ENCODE peak calls at places on chromosomes 7 and 10, in four cellular contexts. U, I, A and P are unnamed samples.
A peak's percentile ranks its signal among the peaks of the same experiment; 100 is the strongest.

GRCh38 chr10:42941245-42941644 is 135.6 kb upstream of the RET start:
- DNase-seq in U (peak; percentile 58), I (no peak), A (no peak), P (no peak)

GRCh38 chr7:80275192-80275605 is 140.6 kb downstream of the GNAI1 start:
- DNase-seq in U (no peak), I (no peak), A (no peak), P (no peak)

GRCh38 chr10:42428534-42428933 is 209.8 kb downstream of the ZNF33B start:
- DNase-seq in U (no peak), I (peak; percentile 38), A (peak; percentile 1), P (no peak)

GRCh38 chr7:79334841-79335240 is 118.6 kb downstream of the MAGI2 start:
- DNase-seq in U (no peak), I (no peak), A (no peak), P (no peak)

GRCh38 chr7:22156205-22156604 is 200.7 kb downstream of the RAPGEF5 start:
- DNase-seq in U (no peak), I (peak; percentile 61), A (no peak), P (no peak)

GRCh38 chr10:108439397-108439796 is 1274.9 kb upstream of the SORCS1 start:
- DNase-seq in U (no peak), I (no peak), A (no peak), P (no peak)

GRCh38 chr10:28179490-28180099 is 123.3 kb downstream of the MPP7 start:
- DNase-seq in U (no peak), I (peak; percentile 65), A (peak; percentile 46), P (no peak)

GRCh38 chr10:61159253-61159652 is 215.3 kb upstream of the RHOBTB1 start:
- DNase-seq in U (no peak), I (no peak), A (no peak), P (no peak)

GRCh38 chr10:1156921-1157614 is 100.9 kb downstream of the WDR37 start:
- DNase-seq in U (no peak), I (no peak), A (no peak), P (no peak)

GRCh38 chr10:70560511-70560931 is 42.0 kb downstream of the PRF1 start:
- DNase-seq in U (no peak), I (no peak), A (no peak), P (no peak)

GRCh38 chr7:142862401-142863400 is 7.8 kb downstream of the EPHB6 start:
- DNase-seq in U (no peak), I (no peak), A (no peak), P (no peak)

DNA sequence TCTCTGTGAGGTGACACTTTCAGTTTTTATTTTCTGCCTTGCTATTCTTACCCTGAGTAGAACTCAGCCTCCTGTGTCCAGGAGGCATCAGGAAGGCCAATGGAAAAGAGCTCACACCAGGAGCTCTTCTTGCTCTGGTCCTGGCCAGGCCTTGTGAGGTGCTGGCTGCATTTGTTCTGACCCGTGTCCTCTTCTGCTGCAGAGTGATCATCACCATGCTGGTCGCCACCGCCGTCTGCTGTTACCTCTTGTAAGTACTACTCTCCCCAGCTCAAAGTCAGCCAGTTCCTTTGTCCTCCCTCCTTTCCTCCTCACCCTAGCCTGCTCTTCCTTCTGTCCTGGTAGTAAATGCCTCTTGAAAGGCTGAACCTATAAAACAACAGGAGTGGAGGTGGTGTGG is 1.6 kb downstream of the ATP6V0E2 start:
- DNase-seq in U (no peak), I (peak; percentile 26), A (no peak), P (no peak)
- H3K27me3 ChIP-seq in U (no peaks in the 10 kb centered on the region), I (no peaks in the 10 kb centered on the region), A (no peaks in the 10 kb centered on the region), P (no peaks in the 10 kb centered on the region)

DNA sequence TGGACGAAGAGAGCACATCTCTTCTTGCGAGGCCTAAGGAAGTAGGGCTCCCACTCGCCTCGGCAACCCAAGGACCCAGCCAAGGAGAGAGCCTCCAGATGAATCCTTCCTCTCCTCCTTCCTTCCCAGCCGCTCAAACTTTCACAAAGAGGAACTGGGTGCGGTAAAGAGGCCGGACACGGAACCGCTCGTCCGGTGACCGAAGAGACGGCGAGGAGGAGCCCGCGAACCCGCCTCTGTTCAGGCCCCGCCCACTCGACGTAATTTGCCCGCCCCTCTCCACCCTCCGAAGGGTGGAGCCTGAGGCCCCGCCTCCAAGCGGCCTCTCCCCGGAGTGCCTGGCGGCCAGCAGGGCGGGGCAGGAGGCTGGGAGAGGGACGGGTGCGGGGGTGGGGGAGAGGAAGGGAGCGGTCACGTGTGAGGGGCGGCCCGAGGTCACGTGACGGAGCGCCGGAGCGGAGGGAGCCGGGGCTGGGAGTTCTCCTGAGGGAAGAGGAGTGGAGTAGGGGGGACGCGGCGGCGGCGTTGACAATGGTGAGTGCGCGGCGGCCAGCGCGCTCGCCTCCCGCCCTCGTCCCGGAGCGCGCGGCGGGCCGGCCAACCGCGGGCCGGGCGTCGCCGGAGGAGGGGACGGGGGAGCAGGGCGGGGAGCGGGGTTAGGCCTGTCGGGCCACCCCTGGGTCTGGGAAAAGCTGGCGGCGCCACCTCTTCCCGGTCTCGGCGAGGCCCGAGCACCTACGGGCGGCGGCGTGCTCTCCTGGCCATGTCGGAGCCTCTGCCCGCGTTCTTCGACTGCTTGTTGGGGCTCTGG is at the start of gene VPS26A:
- DNase-seq in U (peak; percentile 99), I (peak; percentile 99), A (peak; percentile 94), P (peak; percentile 99)
- TF ChIP-seq EP300 in U (no peak), I (peak; percentile 19), A (no peak), P (no peak)

DNA sequence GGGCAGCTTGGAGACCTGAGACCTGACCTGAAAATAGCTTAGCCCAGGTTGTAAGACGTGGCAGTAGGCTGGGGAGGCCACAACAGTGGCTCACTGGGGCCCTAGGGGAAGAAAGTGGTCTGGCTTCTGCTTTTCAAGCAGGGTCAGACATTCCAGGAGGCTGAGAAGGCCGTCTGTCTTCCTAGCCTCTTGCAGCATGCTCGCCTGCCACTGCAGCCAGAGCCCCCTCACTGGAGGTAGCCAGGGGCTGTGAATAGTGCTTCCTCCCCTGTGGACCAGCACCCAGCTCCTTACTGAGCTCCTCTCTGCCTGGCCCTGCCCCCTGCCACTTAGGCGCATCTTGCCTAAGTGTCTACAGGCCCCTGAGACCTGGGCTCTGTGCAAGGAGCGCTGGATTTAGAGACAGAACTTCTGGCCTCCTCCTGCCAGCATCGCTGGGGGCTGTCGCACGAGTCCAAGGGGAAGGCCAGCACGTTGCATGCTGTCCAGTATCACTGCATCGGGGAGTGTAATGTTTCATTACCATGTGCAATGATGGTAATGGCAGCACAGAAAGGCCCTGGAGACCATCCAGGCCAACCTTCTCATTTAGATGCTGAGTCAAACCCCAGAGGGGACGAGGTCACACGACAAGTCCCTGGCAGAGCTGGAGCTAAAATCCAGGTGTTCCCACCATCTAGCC is 12.7 kb downstream of the ZMIZ1 start:
- DNase-seq in U (no peak), I (no peak), A (no peak), P (no peak)
- H3K4me1 ChIP-seq in U (peaks cover 100% of the 10 kb centered on the region), I (peaks cover 80% of the 10 kb centered on the region), A (peaks cover 100% of the 10 kb centered on the region), P (peaks cover 63% of the 10 kb centered on the region)

GRCh38 chr7:132154695-132155471 is 421.4 kb downstream of the PLXNA4 start:
- DNase-seq in U (no peak), I (no peak), A (no peak), P (no peak)
- H3K27me3 ChIP-seq in U (no peaks in the 10 kb centered on the region), I (no peaks in the 10 kb centered on the region), A (peaks cover 59% of the 10 kb centered on the region), P (no peaks in the 10 kb centered on the region)

DNA sequence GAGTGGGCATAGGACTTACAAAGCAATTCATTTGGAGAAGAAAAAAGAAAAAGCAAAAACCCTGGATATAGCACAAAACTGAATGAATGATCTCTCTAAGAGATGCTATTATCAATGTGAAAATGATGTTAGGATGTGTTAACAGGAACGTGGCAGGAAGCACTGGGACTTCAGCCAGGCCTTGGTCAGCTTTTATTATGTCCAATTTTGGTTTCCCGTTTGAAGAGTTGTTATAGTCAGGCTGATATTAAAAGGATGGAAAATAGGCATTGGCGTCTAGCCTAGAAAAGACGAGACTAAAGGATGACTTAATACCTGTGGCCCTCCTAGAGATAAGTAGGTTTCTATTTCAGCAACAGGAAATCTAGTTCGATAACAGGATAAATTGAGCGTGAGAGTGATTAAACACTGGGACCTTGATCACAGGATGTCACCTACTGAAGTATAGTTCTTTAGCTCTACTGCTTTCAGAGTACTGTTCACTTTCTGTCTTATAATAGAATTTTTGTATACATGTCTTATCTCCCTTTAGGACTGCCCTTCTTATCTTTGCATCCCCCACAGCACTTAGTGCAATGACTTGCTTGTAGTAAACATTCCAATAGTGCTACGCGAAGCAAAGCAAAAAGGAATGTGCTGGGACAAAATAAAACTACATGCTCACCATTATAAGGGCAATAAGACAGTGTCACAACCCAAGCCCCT is 99.8 kb upstream of the AGBL3 start:
- DNase-seq in U (no peak), I (no peak), A (peak; percentile 21), P (peak; percentile 69)
- TF ChIP-seq EP300 in U (no peak), I (no peak), A (no peak), P (no peak)